ENCODE peak calls at places on chromosomes 2 and 18, in ten cellular contexts. C is IMR-90, O is GM12865, J is dorsolateral prefrontal cortex, Q is heart left ventricle, U is pancreas, V is OCI-LY7, F is HCT116, T is fibroblast of pulmonary artery, A is neural progenitor cell. K is an unnamed sample.

GRCh38 chr18:37445368-37445767 is 120.2 kb downstream of the CELF4 start:
- DNase-seq in A (peak; percentile 31), U (no peak), J (no peak), C (no peak), Q (no peak), T (no peak), V (no peak), O (no peak), F (no peak), K (no peak)

GRCh38 chr2:32683520-32684086 is 55.8 kb downstream of the TTC27 start:
- DNase-seq in J (no peak), Q (no peak), U (no peak), V (no peak), F (no peak), A (no peak), T (peak; percentile 36), C (peak; percentile 11), O (no peak), K (no peak)

GRCh38 chr18:58046087-58046793 is 2.2 kb downstream of the NEDD4L start:
- DNase-seq in O (no peak), A (peak; percentile 67), Q (no peak), J (no peak), C (no peak), U (no peak), V (no peak), T (no peak), F (no peak), K (no peak)

GRCh38 chr2:71665168-71666093 is 212.1 kb downstream of the DYSF start:
- DNase-seq in T (no peak), F (no peak), Q (peak; percentile 80), J (no peak), U (no peak), A (no peak), C (no peak), O (no peak), V (no peak), K (no peak)

GRCh38 chr2:42888321-42888720 is 95.9 kb upstream of the HAAO start:
- DNase-seq in J (no peak), C (no peak), O (no peak), Q (no peak), T (no peak), U (no peak), V (no peak), A (no peak), F (no peak), K (no peak)

GRCh38 chr2:216030210-216030609 is 16.9 kb upstream of the MREG start:
- DNase-seq in O (peak; percentile 38), C (no peak), U (no peak), Q (no peak), A (no peak), T (no peak), V (no peak), J (no peak), F (no peak), K (no peak)

GRCh38 chr18:69636529-69637301 is 236.0 kb downstream of the DOK6 start:
- DNase-seq in O (peak; percentile 43), Q (no peak), V (no peak), C (no peak), J (no peak), A (peak; percentile 33), U (no peak), T (no peak), F (no peak), K (no peak)

GRCh38 chr2:191637182-191638078 is 40.5 kb upstream of the NABP1 start:
- DNase-seq in T (peak; percentile 42), V (no peak), F (peak; percentile 39), O (peak; percentile 48), Q (no peak), A (no peak), U (no peak), C (peak; percentile 71), J (no peak), K (no peak)

DNA sequence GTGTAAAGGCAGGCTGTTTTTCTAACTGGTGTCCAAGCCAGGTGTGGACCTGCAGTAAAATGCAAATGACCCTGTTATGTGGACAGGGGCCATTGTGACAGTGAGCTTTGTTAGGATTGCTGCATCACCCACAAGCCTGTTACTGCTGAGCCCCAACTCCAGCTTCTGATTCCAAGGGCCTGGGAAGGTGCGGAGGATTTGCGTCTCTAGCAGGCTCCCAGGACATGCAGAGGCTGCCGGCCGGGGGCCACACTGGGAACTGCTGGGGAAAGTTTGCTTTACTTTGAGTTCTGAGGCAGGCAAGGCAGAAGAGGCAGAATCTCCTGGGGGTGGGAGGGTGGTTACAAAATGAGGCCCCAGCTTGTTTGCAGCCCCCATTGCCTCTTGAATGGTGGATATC is 164.1 kb downstream of the GLI2 start:
- DNase-seq in O (no peak), F (no peak), A (peak; percentile 61), U (no peak), T (no peak), Q (no peak), J (no peak), C (no peak), V (no peak), K (no peak)
- TF ChIP-seq CTCF in O (no peak), F (no peak), A (peak; percentile 37), U (no peak), T (no peak), Q (no peak), J (no peak), C (no peak), V (no peak), K (no peak)

GRCh38 chr2:201258666-201258999 is 1.7 kb upstream of the CASP8 start:
- DNase-seq in T (no peak), Q (no peak), F (no peak), U (no peak), A (peak; percentile 4), V (peak; percentile 68), C (no peak), J (no peak), O (no peak), K (no peak)

GRCh38 chr2:201259216-201259615 is 1.1 kb upstream of the CASP8 start:
- DNase-seq in T (no peak), V (no peak), C (no peak), J (no peak), U (no peak), Q (no peak), O (no peak), F (no peak), A (no peak), K (no peak)

GRCh38 chr2:201261911-201262310 is 1.6 kb downstream of the CASP8 start:
- DNase-seq in O (no peak), T (no peak), J (no peak), U (no peak), C (no peak), V (peak; percentile 26), A (no peak), F (no peak), Q (no peak), K (no peak)

GRCh38 chr2:201261471-201261870 is 1.1 kb downstream of the CASP8 start:
- DNase-seq in O (peak; percentile 22), Q (no peak), T (no peak), J (no peak), V (peak; percentile 31), C (no peak), U (no peak), F (no peak), A (no peak), K (no peak)

DNA sequence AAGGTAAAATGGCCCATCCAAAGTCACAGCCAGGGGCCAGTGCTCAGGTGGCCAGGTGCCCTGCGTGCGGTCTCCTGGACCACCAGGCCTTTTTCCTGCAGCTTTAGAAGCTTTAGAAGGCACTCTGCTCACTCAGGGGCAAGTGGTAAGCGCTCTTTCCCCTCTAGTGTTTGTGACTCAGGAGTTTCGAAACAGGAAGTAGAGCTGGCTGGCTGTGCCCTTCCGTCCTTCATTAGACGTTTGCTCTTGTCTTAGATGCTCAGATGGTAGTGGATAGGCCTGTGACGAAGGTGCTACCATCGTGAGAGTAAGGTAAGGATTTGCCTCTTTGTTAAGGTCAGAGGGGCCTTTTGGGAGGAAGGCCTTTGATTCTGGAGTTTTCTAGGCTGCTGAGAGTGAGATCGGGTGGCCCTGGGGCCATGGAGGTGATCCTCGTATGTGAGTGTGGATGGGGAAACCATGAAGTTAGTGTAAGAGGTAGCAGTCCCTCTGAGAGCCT is at the start of gene CASP8:
- DNase-seq in Q (peak; percentile 28), V (peak; percentile 86), J (no peak), T (peak; percentile 71), C (peak; percentile 53), U (no peak), O (peak; percentile 76), F (no peak), A (no peak), K (peak; percentile 30)
- H3K4me3 ChIP-seq in Q (no peak within 1 kb of the TSS), V (peak within 1 kb of the TSS; percentile 69), J (no peak within 1 kb of the TSS), T (peak within 1 kb of the TSS; percentile 72), C (no peak within 1 kb of the TSS), U (no peak within 1 kb of the TSS), O (peak within 1 kb of the TSS; percentile 44), F (no peak within 1 kb of the TSS), A (no peak within 1 kb of the TSS), K (peak within 1 kb of the TSS; percentile 44)

DNA sequence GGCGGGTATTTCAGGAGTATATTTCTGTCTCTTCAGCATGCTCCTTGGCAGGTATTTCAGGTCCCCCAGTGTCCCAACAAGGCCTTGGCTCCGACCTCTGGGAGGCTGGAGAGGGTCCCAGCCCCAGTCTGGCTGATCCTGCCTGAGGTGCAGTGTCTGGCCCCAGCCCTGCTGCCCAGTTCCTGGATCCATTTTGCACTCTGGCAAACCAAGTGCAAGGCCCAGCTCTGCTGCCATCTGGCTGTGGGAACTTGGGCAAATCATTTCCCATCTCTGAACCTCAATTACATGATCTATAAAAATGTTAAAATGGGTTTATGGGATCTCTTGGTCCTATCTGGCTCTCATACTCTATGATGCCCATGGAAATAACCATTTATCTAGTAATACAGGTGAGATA is 63.6 kb downstream of the ZBTB7C start:
- DNase-seq in A (no peak), C (peak; percentile 4), Q (no peak), O (no peak), T (peak; percentile 33), V (no peak), U (no peak), J (no peak), F (peak; percentile 12), K (no peak)
- TF ChIP-seq CTCF in A (peak; percentile 29), C (peak; percentile 37), Q (peak; percentile 23), O (no peak), T (peak; percentile 55), V (peak; percentile 23), U (no peak), J (peak; percentile 47), F (peak; percentile 72), K (no peak)

GRCh38 chr2:234024304-234024703 is 26.2 kb upstream of the SPP2 start:
- DNase-seq in F (no peak), O (no peak), Q (no peak), J (no peak), C (no peak), U (no peak), T (no peak), V (no peak), A (no peak), K (no peak)

GRCh38 chr2:234026111-234026510 is 24.4 kb upstream of the SPP2 start:
- DNase-seq in V (no peak), A (no peak), T (no peak), Q (no peak), J (no peak), C (peak; percentile 13), F (no peak), O (no peak), U (no peak), K (no peak)

GRCh38 chr2:234027646-234028045 is 22.9 kb upstream of the SPP2 start:
- DNase-seq in F (no peak), A (no peak), T (no peak), Q (no peak), J (no peak), O (no peak), V (no peak), C (no peak), U (no peak), K (no peak)

GRCh38 chr2:234026693-234027254 is 23.7 kb upstream of the SPP2 start:
- DNase-seq in F (no peak), A (no peak), T (no peak), O (no peak), J (no peak), C (no peak), Q (no peak), V (no peak), U (no peak), K (no peak)

GRCh38 chr2:234025475-234025874 is 25.0 kb upstream of the SPP2 start:
- DNase-seq in Q (no peak), F (no peak), O (peak; percentile 20), C (no peak), J (no peak), U (no peak), A (no peak), T (no peak), V (no peak), K (peak; percentile 7)
- H3K4me3 ChIP-seq in Q (no peak overlapping the region), F (no peak overlapping the region), O (no peak overlapping the region), C (peak overlapping the region; percentile 49), J (peak overlapping the region; percentile 20), U (no peak overlapping the region), A (no peak overlapping the region), T (no peak overlapping the region), V (no peak overlapping the region), K (no peak overlapping the region)

K was measured in GM12864.